ENCODE peak calls at places on chromosome 22, in five cellular contexts. F, G, K, Y and T are unnamed samples.
A peak's percentile ranks its signal among the peaks of the same experiment; 100 is the strongest.

GRCh38 chr22:40043086-40043485 is 48.3 kb downstream of the FAM83F start:
- DNase-seq in G (peak; percentile 76), F (no peak), Y (no peak), K (no peak), T (no peak)

GRCh38 chr22:40015346-40015976 is 20.7 kb downstream of the FAM83F start:
- DNase-seq in K (no peak), Y (no peak), F (no peak), G (no peak), T (no peak)

GRCh38 chr22:47010211-47010610 is 247.8 kb downstream of the TBC1D22A start:
- DNase-seq in F (no peak), G (no peak), K (no peak), Y (no peak), T (no peak)

GRCh38 chr22:32866953-32867352 is 65.4 kb downstream of the TIMP3 start:
- DNase-seq in K (no peak), F (no peak), G (no peak), Y (no peak), T (no peak)

GRCh38 chr22:31274017-31274416 is 18.3 kb downstream of the PIK3IP1 start:
- DNase-seq in K (no peak), F (no peak), Y (no peak), G (peak; percentile 8), T (no peak)

GRCh38 chr22:31625661-31626426 is 36.2 kb downstream of the PISD start:
- DNase-seq in F (no peak), G (peak; percentile 88), K (no peak), Y (no peak), T (peak; percentile 95)

GRCh38 chr22:40678493-40679248 is 613 bp upstream of the MCHR1 start:
- DNase-seq in F (no peak), G (no peak), K (no peak), Y (no peak), T (no peak)

GRCh38 chr22:46695346-46696224 is 42.5 kb downstream of the CERK start:
- DNase-seq in Y (no peak), G (peak; percentile 58), F (no peak), K (no peak), T (no peak)

GRCh38 chr22:47112566-47112965 is 350.1 kb downstream of the TBC1D22A start:
- DNase-seq in F (no peak), G (peak; percentile 48), K (no peak), Y (no peak), T (no peak)

GRCh38 chr22:48490513-48491411 is 1336.9 kb downstream of the BRD1 start:
- DNase-seq in F (no peak), G (peak; percentile 54), Y (no peak), K (no peak), T (no peak)

GRCh38 chr22:45626198-45626651 is 45.4 kb upstream of the ATXN10 start:
- DNase-seq in Y (no peak), K (no peak), G (no peak), F (no peak), T (no peak)

GRCh38 chr22:24416095-24416494 is 11.3 kb upstream of the ADORA2A start:
- DNase-seq in Y (no peak), K (no peak), G (peak; percentile 57), F (no peak), T (no peak)

GRCh38 chr22:44618400-44618799 is 83.6 kb upstream of the PRR5 start:
- DNase-seq in K (no peak), F (no peak), Y (no peak), G (no peak), T (no peak)

GRCh38 chr22:23675502-23676415 is 15.1 kb upstream of the RGL4 start:
- DNase-seq in G (peak; percentile 65), K (peak; percentile 45), Y (peak; percentile 44), F (no peak), T (no peak)

GRCh38 chr22:30279389-30279788 is 9.9 kb downstream of the CASTOR1 start:
- DNase-seq in F (no peak), K (no peak), Y (peak; percentile 94), G (no peak), T (no peak)

GRCh38 chr22:27224485-27225364 is 567.3 kb downstream of the MIAT start:
- DNase-seq in G (no peak), K (no peak), Y (no peak), F (no peak), T (no peak)

GRCh38 chr22:37659897-37660708 is 1.6 kb downstream of the PDXP start:
- DNase-seq in K (no peak), Y (no peak), F (no peak), G (no peak), T (no peak)

GRCh38 chr22:30176431-30176830 is 70.1 kb downstream of the LIF start:
- DNase-seq in K (no peak), G (no peak), Y (no peak), F (no peak), T (no peak)

GRCh38 chr22:31238057-31238456 is 26.0 kb downstream of the LIMK2 start:
- DNase-seq in K (no peak), Y (no peak), F (no peak), G (no peak), T (no peak)

GRCh38 chr22:46046299-46046685 is 69.3 kb upstream of the WNT7B start:
- DNase-seq in G (peak; percentile 66), F (no peak), Y (no peak), K (peak; percentile 79), T (no peak)

GRCh38 chr22:24128631-24129601 is 52.4 kb upstream of the SUSD2 start:
- DNase-seq in G (peak; percentile 64), Y (no peak), K (no peak), F (no peak), T (no peak)

GRCh38 chr22:42396621-42397331 is 35.4 kb downstream of the NFAM1 start:
- DNase-seq in G (no peak), Y (peak; percentile 14), K (no peak), F (no peak), T (peak; percentile 58)

GRCh38 chr22:44495629-44496028 is 2.4 kb downstream of the RTL6 start:
- DNase-seq in F (no peak), Y (no peak), G (no peak), K (no peak), T (no peak)

GRCh38 chr22:45071618-45072017 is 61.8 kb upstream of the PHF21B start:
- DNase-seq in F (no peak), K (no peak), Y (no peak), G (no peak), T (no peak)

GRCh38 chr22:20271114-20271994 is 3.2 kb upstream of the RTN4R start:
- DNase-seq in K (no peak), Y (no peak), G (no peak), F (no peak), T (no peak)

DNA sequence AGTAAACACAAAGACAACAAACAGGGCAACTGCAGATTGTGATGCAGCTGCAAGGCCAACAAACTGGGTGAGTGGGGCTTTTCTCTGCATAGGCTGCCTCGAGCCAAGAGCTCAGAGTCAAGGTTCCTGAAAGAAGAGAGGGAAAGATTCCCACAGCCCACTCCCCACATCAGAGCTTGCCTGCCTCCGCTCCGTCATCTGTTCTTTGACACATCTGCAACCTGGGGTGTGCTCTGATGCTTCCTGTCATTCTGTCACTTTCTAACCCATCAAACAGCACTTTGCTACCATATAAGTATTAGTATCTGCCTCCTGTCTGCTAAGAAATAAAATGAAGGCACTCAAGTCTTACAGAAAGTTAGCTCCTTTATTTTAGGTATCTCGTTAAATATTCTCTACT is 46.9 kb downstream of the C22orf31 start:
- DNase-seq in K (no peak), G (no peak), F (no peak), Y (no peak), T (no peak)
- TF ChIP-seq POLR2AphosphoS5 in K (no peak), G (no peak), F (no peak), Y (no peak), T (no peak)

DNA sequence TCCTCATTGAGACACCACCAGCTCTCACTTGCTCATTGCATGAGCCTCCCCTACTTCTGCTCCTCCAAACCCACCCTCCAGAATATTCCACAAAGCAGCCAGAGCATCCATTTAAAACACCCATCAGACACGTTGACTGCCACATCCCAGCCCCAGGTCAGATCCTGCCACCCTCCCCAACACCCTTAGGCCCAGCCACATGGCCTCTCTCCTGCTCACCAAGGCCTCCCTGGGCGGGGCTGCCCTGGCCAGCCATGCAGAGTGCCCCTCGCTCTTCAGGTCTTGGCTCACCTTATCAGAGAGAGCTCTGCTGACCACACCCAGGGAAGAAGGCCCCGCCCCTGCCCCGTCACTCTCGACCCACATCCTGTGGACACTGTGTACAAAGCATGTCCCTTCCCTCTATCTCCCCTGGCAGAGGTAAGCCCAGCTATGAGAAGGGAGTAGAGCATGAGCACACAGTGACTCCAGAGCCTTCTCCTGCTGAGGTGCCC is 106.8 kb downstream of the MICAL3 start:
- DNase-seq in G (peak; percentile 66), F (no peak), K (peak; percentile 68), Y (no peak), T (no peak)
- TF ChIP-seq POLR2AphosphoS5 in G (no peak), F (no peak), K (no peak), Y (no peak), T (no peak)

DNA sequence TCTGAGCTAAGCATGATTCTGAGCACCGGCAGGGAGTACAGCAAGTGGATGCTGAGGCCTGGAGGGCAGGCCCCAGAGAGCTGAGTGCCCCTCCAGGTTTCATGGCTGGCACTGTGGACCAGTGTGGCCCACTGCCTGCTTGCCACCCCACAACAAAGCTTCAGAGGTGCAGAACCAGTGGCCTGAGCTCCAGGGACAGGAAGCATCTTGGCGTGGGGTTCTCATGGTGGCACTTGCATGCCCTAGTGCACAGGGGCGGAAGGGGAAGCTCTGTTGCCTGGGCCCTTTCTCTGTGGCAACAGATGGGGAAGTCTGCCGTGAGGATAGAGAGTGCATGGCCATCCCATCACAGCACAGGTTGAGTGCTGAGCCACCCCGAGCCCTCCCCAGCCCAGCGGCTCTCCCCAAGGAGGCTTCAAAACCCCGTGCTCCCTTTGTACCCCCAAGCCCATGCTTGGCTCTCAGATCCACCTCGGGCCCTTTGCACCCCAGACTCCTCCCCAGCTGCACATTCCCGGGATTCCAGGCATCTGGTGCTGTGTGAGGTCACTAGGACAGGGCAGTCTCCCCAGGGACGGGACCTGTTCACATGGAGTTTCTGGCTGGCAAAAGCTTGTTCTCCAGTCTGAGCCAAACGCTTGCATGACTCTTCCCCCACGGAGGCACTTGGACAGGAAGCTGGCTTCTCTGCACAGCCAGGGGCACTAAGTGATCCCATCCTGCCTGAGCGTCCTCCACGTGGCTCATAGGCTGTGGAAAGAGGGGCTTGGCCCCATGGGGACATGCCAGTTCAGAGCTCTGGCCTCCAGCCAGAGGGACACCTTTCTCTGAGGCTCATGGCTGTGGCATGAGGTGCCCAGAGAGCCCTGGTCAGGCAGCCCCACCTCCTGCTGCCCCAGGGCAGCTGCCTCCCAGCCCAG is 4.2 kb downstream of the SLC25A1 start:
- DNase-seq in F (no peak), K (no peak), Y (peak; percentile 93), G (peak; percentile 73), T (peak; percentile 84)
- TF ChIP-seq POLR2AphosphoS5 in F (peak; percentile 18), K (no peak), Y (peak; percentile 35), G (no peak), T (peak; percentile 12)

DNA sequence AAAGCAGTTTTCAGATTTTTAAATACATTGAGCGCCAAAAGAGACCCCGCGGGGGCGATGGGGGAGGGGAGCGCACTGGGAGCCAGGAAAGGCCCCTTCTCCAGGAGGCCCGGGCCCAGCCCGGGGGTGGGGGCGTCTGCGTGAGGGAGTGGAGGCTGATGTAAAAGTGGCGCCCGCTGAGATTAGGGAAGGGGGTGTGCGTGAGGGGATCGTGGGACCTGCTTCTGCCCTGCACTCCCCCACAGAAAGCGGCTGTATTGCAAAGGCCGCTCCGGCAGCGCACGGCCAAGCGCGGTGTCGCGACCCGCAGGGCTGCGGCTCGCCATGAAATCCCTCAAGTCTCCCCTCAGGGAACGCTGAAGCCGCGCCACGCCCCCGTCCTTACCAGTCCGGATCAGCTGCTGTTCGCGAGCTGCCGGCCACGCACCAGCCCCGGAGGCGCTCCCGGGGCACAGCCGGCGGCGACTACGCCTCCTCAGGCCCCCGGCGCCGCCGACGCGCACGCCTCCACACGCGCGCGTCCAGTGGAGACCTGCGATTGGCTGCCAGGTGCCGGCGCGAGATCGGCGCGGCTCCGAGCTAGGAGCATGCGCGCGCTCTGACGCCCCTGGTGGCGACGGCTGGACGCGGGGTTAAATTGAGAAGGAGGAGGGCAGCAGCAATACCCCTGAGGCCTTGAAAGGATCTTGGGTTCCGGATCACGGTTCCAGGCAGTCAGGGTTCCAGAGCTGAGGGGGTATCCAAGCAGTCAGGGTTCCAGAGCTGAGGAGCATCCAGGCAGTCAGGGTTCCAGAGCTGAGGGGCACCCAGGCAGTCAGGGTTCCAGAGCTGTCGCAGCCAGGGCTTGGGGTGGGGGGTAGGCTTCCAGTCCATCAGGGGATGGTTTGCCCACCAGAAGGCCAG is at the start of gene ZNF280B:
- DNase-seq in F (peak; percentile 79), G (peak; percentile 72), Y (peak; percentile 87), K (no peak), T (peak; percentile 90)
- TF ChIP-seq POLR2AphosphoS5 in F (no peak), G (no peak), Y (peak; percentile 51), K (no peak), T (peak; percentile 69)